ENCODE peak calls at places on chromosomes 16 and 17, in seven cellular contexts. Y, O, S, E, A, P and Q are unnamed samples.

GRCh38 chr16:11203111-11203623 is 52.8 kb downstream of the SOCS1 start:
- DNase-seq in E (no peak), O (no peak), Y (no peak), S (no peak), P (no peak), A (no peak), Q (no peak)

GRCh38 chr17:48241131-48241591 is 133.6 kb downstream of the SNX11 start:
- DNase-seq in S (no peak), A (no peak), E (no peak), Y (no peak), O (peak), P (no peak), Q (no peak)

GRCh38 chr16:28977703-28978641 is 3.4 kb downstream of the SPNS1 start:
- DNase-seq in S (no peak), A (peak), P (no peak), Y (no peak), E (no peak), O (peak), Q (no peak)

GRCh38 chr16:86882586-86883280 is 304.4 kb downstream of the FOXL1 start:
- DNase-seq in P (no peak), E (no peak), O (peak), Y (no peak), S (no peak), A (no peak), Q (no peak)

GRCh38 chr17:47987240-47987835 is 16.4 kb downstream of the CDK5RAP3 start:
- DNase-seq in O (no peak), S (no peak), Y (no peak), P (peak), E (no peak), A (no peak), Q (peak)

GRCh38 chr17:39972271-39972670 is 8.3 kb upstream of the PSMD3 start:
- DNase-seq in Y (no peak), E (no peak), A (no peak), O (no peak), P (no peak), S (no peak), Q (no peak)

GRCh38 chr17:69761767-69762321 is 313.2 kb upstream of the KCNJ16 start:
- DNase-seq in S (no peak), E (no peak), Y (no peak), O (peak), P (no peak), A (no peak), Q (no peak)

GRCh38 chr17:40825596-40825995 is 3.2 kb upstream of the KRT10 start:
- DNase-seq in S (no peak), A (no peak), E (no peak), O (no peak), P (no peak), Y (no peak), Q (no peak)

GRCh38 chr17:43905985-43906852 is 1.1 kb downstream of the MPP2 start:
- DNase-seq in P (no peak), A (peak), E (peak), Y (peak), S (peak), O (no peak), Q (no peak)

GRCh38 chr16:66932076-66932475 is 2.1 kb downstream of the CIAO2B start:
- DNase-seq in P (no peak), Y (no peak), S (no peak), O (no peak), A (no peak), E (no peak), Q (no peak)

GRCh38 chr16:88806491-88807111 is 3.0 kb downstream of the CDT1 start:
- DNase-seq in A (no peak), Y (no peak), P (no peak), O (no peak), S (no peak), E (no peak), Q (no peak)

GRCh38 chr16:9159839-9160550 is 68.6 kb downstream of the HAPSTR1 start:
- DNase-seq in S (peak), P (peak), E (no peak), A (peak), Y (no peak), O (peak), Q (no peak)

GRCh38 chr17:36463916-36464764 is 22.3 kb upstream of the ZNHIT3 start:
- DNase-seq in A (no peak), Y (no peak), P (peak), O (peak), S (no peak), E (no peak), Q (no peak)

GRCh38 chr17:50950002-50950877 is 84.1 kb upstream of the TOB1 start:
- DNase-seq in P (peak), Y (peak), A (peak), E (peak), O (peak), S (peak), Q (no peak)
- TF ChIP-seq CTCF in P (peak), Y (peak), A (peak), E (peak), O (peak), S (peak), Q (peak)

DNA sequence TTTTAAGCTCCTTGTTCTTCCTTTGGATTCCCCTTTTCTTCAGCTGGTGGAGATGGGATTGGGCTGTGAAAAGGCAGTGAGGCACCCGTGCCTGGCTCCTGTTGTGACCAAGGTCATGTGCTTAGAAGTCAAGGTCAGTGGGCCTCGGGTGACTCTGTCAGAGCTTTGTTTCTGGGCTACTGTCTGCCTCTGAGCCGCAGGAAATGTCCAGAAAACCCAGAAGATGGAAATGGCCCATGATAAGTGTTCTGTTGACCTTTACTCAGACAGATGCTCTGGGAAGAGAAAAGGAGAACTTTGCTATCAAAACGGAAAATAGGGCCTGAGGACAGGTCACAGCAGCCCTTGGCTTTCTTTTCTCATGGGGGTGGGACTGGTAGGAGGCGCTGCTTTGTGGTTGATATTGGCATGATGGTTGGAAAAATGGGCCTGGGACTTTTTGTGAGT is 2.9 kb downstream of the ABCC1 start:
- DNase-seq in A (no peak), E (no peak), P (no peak), O (no peak), Y (no peak), S (no peak), Q (no peak)
- TF ChIP-seq CTCF in A (no peak), E (no peak), P (no peak), O (no peak), Y (no peak), S (no peak), Q (no peak)

GRCh38 chr16:85126383-85126730 is 14.1 kb upstream of the CIBAR2 start:
- DNase-seq in A (no peak), S (no peak), Y (no peak), E (no peak), P (no peak), O (no peak), Q (no peak)
- TF ChIP-seq CTCF in A (no peak), S (no peak), Y (no peak), E (no peak), P (no peak), O (no peak), Q (no peak)

GRCh38 chr16:82368041-82368440 is 198.0 kb upstream of the MPHOSPH6 start:
- DNase-seq in P (peak), Y (no peak), O (peak), E (no peak), A (no peak), S (no peak), Q (no peak)
- TF ChIP-seq CTCF in P (no peak), Y (no peak), O (peak), E (no peak), A (peak), S (no peak), Q (peak)

GRCh38 chr17:58330544-58330996 is 2.0 kb upstream of the TSPOAP1 start:
- DNase-seq in P (no peak), S (no peak), E (no peak), A (no peak), O (no peak), Y (no peak), Q (no peak)

GRCh38 chr17:58332720-58333395 is 4.3 kb upstream of the TSPOAP1 start:
- DNase-seq in Y (no peak), A (no peak), E (no peak), S (no peak), O (no peak), P (no peak), Q (no peak)

GRCh38 chr17:58330997-58331814 is 2.6 kb upstream of the TSPOAP1 start:
- DNase-seq in P (no peak), O (no peak), S (no peak), Y (peak), E (no peak), A (peak), Q (no peak)

GRCh38 chr17:58333396-58334207 is 5.0 kb upstream of the TSPOAP1 start:
- DNase-seq in S (no peak), O (no peak), P (no peak), E (no peak), A (peak), Y (no peak), Q (no peak)

DNA sequence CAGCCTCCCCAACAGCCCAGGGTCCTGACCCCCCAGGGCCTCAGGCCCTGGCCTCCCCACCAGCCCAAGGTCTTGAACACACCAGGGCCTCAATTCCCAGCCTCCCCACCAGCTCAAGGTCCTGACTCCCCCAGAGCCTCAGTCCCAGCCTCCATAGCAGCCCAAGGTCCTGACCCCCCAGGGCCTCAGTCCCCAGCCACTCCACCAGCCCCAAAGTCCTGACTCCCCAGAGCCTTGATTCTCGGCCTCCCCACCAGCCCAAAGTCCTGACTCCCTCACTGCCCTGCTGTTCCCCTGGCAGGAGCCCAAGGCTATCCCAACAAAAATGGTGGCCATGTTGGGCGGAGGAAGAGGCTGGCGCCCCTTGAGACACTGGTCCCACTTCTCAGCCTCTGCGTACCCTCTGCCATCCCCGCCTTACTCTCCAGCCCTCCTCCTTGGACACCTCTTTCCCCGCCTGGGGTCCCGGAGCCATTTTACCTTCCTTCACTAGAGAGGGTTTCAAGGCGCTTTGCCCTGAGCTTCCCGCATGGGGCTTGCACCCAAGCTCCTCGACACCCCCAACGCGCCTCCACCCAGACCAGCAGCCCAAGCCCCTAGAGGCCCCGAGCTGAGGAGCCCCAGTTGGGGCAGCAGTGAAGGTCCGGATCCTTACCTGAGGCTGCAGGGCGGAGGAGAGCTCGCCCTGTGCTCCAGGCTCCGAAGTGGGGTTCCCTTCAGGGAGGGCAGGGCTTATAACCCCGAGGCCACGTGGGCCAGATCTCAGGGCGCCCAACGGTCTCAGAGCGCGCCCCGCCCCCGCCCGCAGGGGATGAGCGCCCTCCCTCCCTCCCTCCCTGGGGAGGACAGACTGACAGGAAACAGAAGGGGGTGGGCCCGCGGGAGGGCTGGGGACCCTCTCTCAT is 3.5 kb upstream of the TSPOAP1 start:
- DNase-seq in Y (peak), O (no peak), A (peak), E (no peak), S (no peak), P (no peak), Q (no peak)
- TF ChIP-seq CTCF in Y (no peak), O (no peak), A (no peak), E (no peak), S (no peak), P (no peak), Q (no peak)